ENCODE peak calls at places on chromosomes 2 and 18, in ten cellular contexts. W is IMR-90, O is sigmoid colon, E is A549, F is stomach, H is transverse colon, V is tibial nerve, B is GM12892, Y is ovary, X is adrenal gland. I is an unnamed sample.
A peak's percentile ranks its signal among the peaks of the same experiment; 100 is the strongest.

GRCh38 chr2:24084386-24085375 is at the start of gene TP53I3:
- DNase-seq in B (peak; percentile 92), V (peak; percentile 79), W (peak; percentile 84), F (peak; percentile 92), X (peak; percentile 94), H (peak; percentile 91), E (peak; percentile 97), Y (peak; percentile 87), O (peak; percentile 94), I (peak; percentile 89)

GRCh38 chr18:44778788-44779187 is 98.1 kb downstream of the SETBP1 start:
- DNase-seq in E (no peak), X (no peak), V (no peak), F (no peak), H (no peak), W (no peak), B (no peak), O (no peak), Y (no peak), I (no peak)

GRCh38 chr2:68901199-68901515 is 30.0 kb upstream of the BMP10 start:
- DNase-seq in W (peak; percentile 42), F (no peak), X (no peak), B (no peak), V (no peak), Y (no peak), O (no peak), H (no peak), E (no peak), I (no peak)

GRCh38 chr2:36561223-36561944 is 36.6 kb downstream of the FEZ2 start:
- DNase-seq in Y (no peak), O (no peak), E (peak; percentile 89), H (peak; percentile 53), F (no peak), W (peak; percentile 93), V (no peak), B (no peak), X (peak; percentile 46), I (peak; percentile 30)

GRCh38 chr2:85999131-85999831 is 106.4 kb downstream of the POLR1A start:
- DNase-seq in F (no peak), V (no peak), W (peak; percentile 49), H (peak; percentile 33), Y (no peak), E (no peak), X (no peak), O (no peak), B (peak; percentile 41), I (no peak)

GRCh38 chr2:147288131-147288530 is 556.7 kb upstream of the ACVR2A start:
- DNase-seq in F (no peak), V (no peak), X (no peak), W (no peak), Y (no peak), B (no peak), O (no peak), H (no peak), E (no peak), I (no peak)

GRCh38 chr2:17208511-17208910 is 309.7 kb downstream of the RAD51AP2 start:
- DNase-seq in F (no peak), X (no peak), B (no peak), E (no peak), V (no peak), W (peak; percentile 18), Y (no peak), H (no peak), O (no peak), I (no peak)

GRCh38 chr2:222351035-222351434 is 52.2 kb upstream of the PAX3 start:
- DNase-seq in H (no peak), B (no peak), F (no peak), Y (no peak), X (no peak), W (no peak), V (no peak), E (no peak), O (no peak), I (no peak)

GRCh38 chr18:3447035-3447894 is 2.7 kb upstream of the TGIF1 start:
- DNase-seq in B (no peak), H (peak; percentile 61), X (peak; percentile 66), F (peak; percentile 37), V (peak; percentile 26), O (peak; percentile 82), E (no peak), W (peak; percentile 62), Y (peak; percentile 75), I (no peak)

GRCh38 chr18:3447895-3448844 is 1.8 kb upstream of the TGIF1 start:
- DNase-seq in O (peak; percentile 98), B (peak; percentile 53), Y (peak; percentile 94), V (peak; percentile 90), E (peak; percentile 95), X (peak; percentile 96), H (peak; percentile 95), F (peak; percentile 94), W (peak; percentile 96), I (peak; percentile 74)

GRCh38 chr18:3450358-3451107 is 561 bp downstream of the TGIF1 start:
- DNase-seq in V (peak; percentile 47), Y (peak; percentile 84), O (peak; percentile 92), X (peak; percentile 77), F (peak; percentile 71), H (peak; percentile 74), E (peak; percentile 72), B (no peak), W (peak; percentile 73), I (no peak)

GRCh38 chr18:3449702-3450357 is at the start of gene TGIF1:
- DNase-seq in X (peak; percentile 82), Y (peak; percentile 85), E (peak; percentile 84), O (peak; percentile 94), F (peak; percentile 83), B (no peak), W (peak; percentile 77), V (peak; percentile 66), H (peak; percentile 88), I (peak; percentile 21)

DNA sequence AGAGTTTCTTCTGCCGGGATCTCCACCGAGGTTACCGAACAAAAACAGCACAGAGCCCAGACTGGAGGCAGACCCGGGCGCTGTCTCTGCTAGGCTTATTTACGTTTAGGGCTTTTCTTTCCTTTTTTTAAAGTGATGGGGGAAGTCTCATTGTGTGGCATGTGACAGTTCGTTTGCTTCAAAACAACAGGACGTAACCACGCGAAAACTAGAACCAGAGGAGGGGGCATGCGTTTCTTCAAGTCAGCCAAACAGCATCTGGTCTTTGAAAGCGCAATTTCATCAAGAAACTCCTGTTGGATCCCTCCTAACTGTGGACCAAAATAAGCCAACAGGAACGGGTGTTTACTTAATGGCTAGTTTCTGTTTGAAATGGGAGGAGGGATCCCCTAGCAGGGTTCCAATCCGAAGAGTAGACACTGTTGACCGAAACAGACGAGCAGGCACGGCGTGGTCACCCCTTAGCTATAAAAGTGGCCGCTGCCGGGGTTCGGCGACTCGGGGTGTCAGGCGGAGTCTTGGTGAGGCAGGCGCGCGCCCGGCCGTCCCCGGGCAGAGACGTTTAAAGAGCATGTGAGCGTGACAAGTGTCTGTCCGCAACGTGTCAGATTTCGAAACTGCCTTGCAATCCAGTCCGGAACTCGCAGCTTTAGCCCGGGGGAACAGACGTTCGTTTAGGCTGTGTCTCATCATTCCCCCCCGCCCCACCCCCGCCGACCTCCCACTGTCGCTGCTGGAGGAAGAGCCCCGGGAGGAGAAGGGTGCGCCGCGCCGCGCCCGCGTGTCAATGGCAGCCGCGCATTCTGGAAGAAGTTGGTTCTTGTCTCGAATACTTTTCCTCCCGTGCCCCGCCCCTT is 899 bp upstream of the TGIF1 start:
- DNase-seq in V (peak; percentile 83), F (peak; percentile 81), E (peak; percentile 86), O (peak; percentile 95), X (peak; percentile 91), W (peak; percentile 90), Y (peak; percentile 75), H (peak; percentile 83), B (peak; percentile 52), I (peak; percentile 35)
- TF ChIP-seq POLR2A in V (peak; percentile 83), F (no peak), E (peak; percentile 47), O (peak; percentile 55), X (peak; percentile 62), W (peak; percentile 96), Y (peak; percentile 58), H (peak; percentile 91), B (no peak), I (peak; percentile 43)

GRCh38 chr2:74041182-74041581 is 56.5 kb downstream of the TET3 start:
- DNase-seq in B (no peak), F (no peak), V (no peak), W (no peak), H (no peak), Y (no peak), E (no peak), X (no peak), O (no peak), I (no peak)

GRCh38 chr2:74039611-74040010 is 54.9 kb downstream of the TET3 start:
- DNase-seq in Y (no peak), E (no peak), W (no peak), F (no peak), H (no peak), O (no peak), B (no peak), X (no peak), V (no peak), I (no peak)

GRCh38 chr2:74036010-74036409 is 51.3 kb downstream of the TET3 start:
- DNase-seq in F (no peak), B (no peak), H (no peak), X (no peak), E (no peak), O (no peak), Y (no peak), V (no peak), W (no peak), I (no peak)

GRCh38 chr2:74036450-74037175 is 51.9 kb downstream of the TET3 start:
- DNase-seq in X (no peak), W (no peak), H (no peak), O (no peak), Y (no peak), B (no peak), F (no peak), V (no peak), E (no peak), I (no peak)

DNA sequence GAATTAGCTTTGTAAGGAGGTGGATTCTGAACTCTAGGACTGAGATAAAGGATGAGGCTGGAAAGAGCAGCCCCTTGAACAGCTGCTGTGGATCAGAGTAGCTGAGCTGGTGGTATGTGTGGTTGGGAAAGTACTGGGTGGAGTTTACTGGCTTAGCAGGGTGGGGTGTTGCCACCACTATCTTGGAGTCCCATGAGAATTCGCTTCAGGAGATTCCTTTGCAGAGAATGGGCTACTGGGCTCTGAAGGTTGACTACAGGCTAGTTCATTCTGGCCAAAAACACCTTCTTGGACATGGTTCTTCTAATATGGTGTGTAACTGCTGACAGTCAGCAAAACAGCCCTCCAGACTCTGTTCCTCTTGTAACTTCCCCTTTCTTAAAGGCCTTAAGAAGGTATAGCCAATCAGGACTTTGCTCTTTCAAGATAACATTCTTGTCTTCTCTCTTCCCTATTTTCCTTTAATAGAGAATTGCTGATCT is 52.7 kb downstream of the TET3 start:
- DNase-seq in W (peak; percentile 48), X (no peak), Y (no peak), O (no peak), B (no peak), F (no peak), E (no peak), H (no peak), V (no peak), I (no peak)
- TF ChIP-seq POLR2A in W (no peak), X (no peak), Y (no peak), O (no peak), B (no peak), F (no peak), E (no peak), H (no peak), V (no peak), I (no peak)

GRCh38 chr2:25249785-25250184 is 81.4 kb upstream of the POMC start:
- DNase-seq in F (no peak), W (no peak), H (no peak), V (no peak), E (no peak), O (no peak), B (no peak), X (no peak), Y (no peak), I (no peak)
- TF ChIP-seq POLR2A in F (no peak), W (no peak), H (no peak), V (no peak), E (no peak), O (no peak), B (no peak), X (no peak), Y (no peak), I (no peak)

GRCh38 chr2:8821276-8822217 is 15.9 kb downstream of the KIDINS220 start:
- DNase-seq in O (peak; percentile 90), B (no peak), V (peak; percentile 38), E (no peak), H (peak; percentile 21), F (no peak), Y (peak; percentile 66), X (peak; percentile 86), W (peak; percentile 56), I (no peak)

GRCh38 chr2:8822218-8822617 is 15.2 kb downstream of the KIDINS220 start:
- DNase-seq in F (no peak), B (no peak), W (peak; percentile 33), Y (no peak), O (no peak), X (peak; percentile 66), E (no peak), V (no peak), H (no peak), I (no peak)

GRCh38 chr2:8819194-8819593 is 18.2 kb downstream of the KIDINS220 start:
- DNase-seq in V (no peak), B (no peak), H (no peak), X (no peak), F (no peak), Y (no peak), W (peak; percentile 55), E (no peak), O (no peak), I (peak; percentile 47)

GRCh38 chr2:8819948-8820347 is 17.5 kb downstream of the KIDINS220 start:
- DNase-seq in O (no peak), B (no peak), F (no peak), H (no peak), X (no peak), V (no peak), Y (no peak), E (no peak), W (no peak), I (no peak)

GRCh38 chr2:8817219-8817618 is 20.2 kb downstream of the KIDINS220 start:
- DNase-seq in B (no peak), V (no peak), H (no peak), Y (no peak), X (no peak), O (no peak), E (no peak), F (no peak), W (no peak), I (no peak)
- TF ChIP-seq POLR2A in B (no peak), V (no peak), H (no peak), Y (no peak), X (no peak), O (no peak), E (no peak), F (no peak), W (no peak), I (no peak)

I was measured in H54.